ENCODE peak calls at places on chromosomes 13 and 19, in five cellular contexts. E is upper lobe of right lung, D is GM23338, F is neural progenitor cell, W is SK-N-SH. P is an unnamed sample. For H3K27me3, the result is how much of the 10 kb centered on the place peaks cover.

GRCh38 chr13:48950507-48950886 is 25.2 kb upstream of the FNDC3A start:
- DNase-seq in E (no peak), D (no peak), F (no peak), W (no peak), P (peak)

GRCh38 chr19:12055784-12056183 is 3.0 kb upstream of the ZNF878 start:
- DNase-seq in E (no peak), D (no peak), F (no peak), W (no peak), P (no peak)

GRCh38 chr13:29454931-29455481 is 140.5 kb downstream of the SLC7A1 start:
- DNase-seq in E (no peak), D (peak), F (peak), W (no peak), P (peak)

GRCh38 chr19:15194938-15195337 is 5.9 kb downstream of the NOTCH3 start:
- DNase-seq in E (peak), D (no peak), F (no peak), W (no peak), P (peak)

GRCh38 chr13:20093946-20094345 is 66.9 kb downstream of the GJA3 start:
- DNase-seq in E (no peak), D (no peak), F (no peak), W (no peak), P (no peak)

GRCh38 chr13:88074794-88075509 is 403.8 kb downstream of the SLITRK5 start:
- DNase-seq in E (no peak), D (no peak), F (no peak), W (no peak), P (no peak)

GRCh38 chr13:112744306-112745021 is 54.6 kb downstream of the ATP11A start:
- DNase-seq in E (peak), D (no peak), F (no peak), W (no peak), P (no peak)

GRCh38 chr19:1259206-1259872 is 9.8 kb upstream of the CIRBP start:
- DNase-seq in E (peak), D (peak), F (peak), W (peak), P (no peak)

GRCh38 chr13:62085337-62085736 is 669.7 kb upstream of the PCDH20 start:
- DNase-seq in E (no peak), D (peak), F (no peak), W (no peak), P (no peak)

GRCh38 chr19:12940897-12941296 is 2.5 kb downstream of the CALR start:
- DNase-seq in E (no peak), D (no peak), F (no peak), W (no peak), P (no peak)

GRCh38 chr19:2286402-2287140 is 4.6 kb upstream of the PEAK3 start:
- DNase-seq in E (no peak), D (no peak), F (no peak), W (no peak), P (no peak)

GRCh38 chr19:20667281-20667680 is 5.9 kb upstream of the ZNF626 start:
- DNase-seq in E (no peak), D (no peak), F (no peak), W (no peak), P (no peak)

GRCh38 chr19:570315-570714 is 2.1 kb upstream of the BSG start:
- DNase-seq in E (peak), D (no peak), F (no peak), W (peak), P (no peak)

GRCh38 chr19:48569814-48570213 is 17.8 kb downstream of the SULT2B1 start:
- DNase-seq in E (no peak), D (no peak), F (peak), W (no peak), P (no peak)

GRCh38 chr19:48571378-48572162 is 19.6 kb downstream of the SULT2B1 start:
- DNase-seq in E (no peak), D (no peak), F (no peak), W (no peak), P (no peak)

GRCh38 chr19:48573163-48573505 is 21.2 kb downstream of the SULT2B1 start:
- DNase-seq in E (no peak), D (no peak), F (peak), W (no peak), P (no peak)

GRCh38 chr19:48565090-48565489 is 13.1 kb downstream of the SULT2B1 start:
- DNase-seq in E (no peak), D (no peak), F (no peak), W (no peak), P (no peak)

DNA sequence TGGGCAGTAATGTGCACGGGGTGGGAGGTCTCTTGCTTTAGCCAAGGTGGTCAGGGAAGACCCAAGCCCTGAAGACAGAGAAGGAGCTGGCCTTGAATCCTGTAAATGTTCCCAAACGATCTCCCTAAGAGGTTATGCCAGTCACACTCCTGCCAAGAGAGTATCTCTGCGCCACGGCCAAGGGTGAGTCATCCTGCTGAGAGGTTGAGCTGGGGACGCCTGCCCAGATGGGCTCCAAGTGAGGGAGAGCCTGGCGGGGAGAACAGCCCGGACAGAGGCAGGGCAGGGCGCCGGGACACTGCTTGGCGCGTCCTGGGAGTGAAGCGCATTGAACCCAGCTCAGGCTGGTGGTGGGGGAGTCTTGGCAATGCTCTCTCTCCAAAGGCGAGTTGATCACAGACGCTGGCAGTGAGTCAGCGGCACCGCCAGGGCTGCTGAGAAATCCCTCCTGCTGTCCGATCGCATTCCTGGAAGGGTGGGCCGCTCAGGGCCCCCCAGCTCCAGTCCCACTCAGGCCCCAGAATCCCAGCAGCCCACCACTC is 16.4 kb downstream of the SULT2B1 start:
- DNase-seq in E (peak), D (peak), F (peak), W (peak), P (peak)
- H3K4me3 ChIP-seq in E (no peak), D (peak), F (no peak), W (no peak), P (no peak)

GRCh38 chr19:9836021-9836420 is 903 bp downstream of the PIN1 start:
- DNase-seq in E (no peak), D (no peak), F (no peak), W (peak), P (no peak)
- TF ChIP-seq CTCF in E (no peak), D (no peak), F (no peak), W (no peak), P (peak)

DNA sequence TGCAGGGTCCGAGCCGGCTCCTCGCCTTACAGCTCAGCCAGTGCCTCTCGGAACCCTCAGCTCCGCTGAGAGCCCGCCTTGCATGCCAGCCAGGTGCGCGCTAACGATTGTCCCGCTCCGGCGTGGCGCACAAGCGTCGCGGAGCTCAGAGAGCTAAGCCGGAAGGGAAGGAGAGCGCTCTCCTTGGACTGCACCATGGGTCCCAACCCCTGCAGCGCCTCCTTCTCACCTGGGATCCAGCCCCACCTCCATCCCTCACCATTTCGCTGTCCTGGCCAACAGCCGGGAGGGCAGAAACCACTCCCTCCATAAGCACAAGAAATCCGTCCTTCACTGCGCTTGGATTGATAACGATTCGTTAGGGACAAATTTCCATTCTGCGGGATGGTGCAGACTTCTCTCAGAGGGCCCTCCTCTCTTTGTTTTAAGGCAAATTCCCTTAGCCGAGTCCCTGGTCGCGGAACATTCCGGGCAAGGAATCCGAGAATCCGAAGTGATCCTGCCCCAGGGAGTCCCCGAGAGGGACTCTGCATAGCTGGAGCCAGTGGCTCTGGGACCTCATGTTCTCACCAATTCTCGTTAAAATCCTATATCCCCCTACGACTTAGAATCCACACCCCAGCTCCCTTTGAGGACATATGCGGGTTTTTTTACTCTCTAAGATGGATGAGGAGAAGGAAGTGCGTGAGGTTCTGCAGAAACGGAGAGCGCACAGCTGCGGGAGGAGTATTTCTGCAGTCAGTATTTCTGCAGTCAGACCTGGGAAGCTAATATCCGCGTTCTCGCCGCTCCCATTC is 2.8 kb downstream of the GSX1 start:
- DNase-seq in E (no peak), D (peak), F (peak), W (no peak), P (no peak)
- H3K27me3 ChIP-seq in E (half or more), D (half or more), F (half or more), W (half or more), P (half or more)

GRCh38 chr13:24108615-24108965 is 51.9 kb upstream of the SPATA13 start:
- DNase-seq in E (no peak), D (no peak), F (no peak), W (no peak), P (no peak)

GRCh38 chr13:24104723-24105122 is 55.8 kb upstream of the SPATA13 start:
- DNase-seq in E (no peak), D (no peak), F (no peak), W (no peak), P (no peak)

GRCh38 chr13:24107955-24108614 is 52.4 kb upstream of the SPATA13 start:
- DNase-seq in E (peak), D (peak), F (no peak), W (no peak), P (no peak)

GRCh38 chr13:24110011-24110410 is 50.5 kb upstream of the SPATA13 start:
- DNase-seq in E (no peak), D (no peak), F (no peak), W (no peak), P (no peak)

GRCh38 chr13:24106429-24106828 is 54.1 kb upstream of the SPATA13 start:
- DNase-seq in E (no peak), D (no peak), F (no peak), W (no peak), P (no peak)
- H3K4me3 ChIP-seq in E (no peak), D (no peak), F (no peak), W (no peak), P (no peak)

P was measured in BJ.